ENCODE peak calls at places on chromosomes 7 and 10, in four cellular contexts. C, X, L and A are unnamed samples.

GRCh38 chr10:121240011-121240410 is 358.2 kb downstream of the FGFR2 start:
- DNase-seq in C (no peak), X (no peak), L (no peak), A (peak)

GRCh38 chr7:150378115-150378852 is 846 bp upstream of the ZNF775 start:
- DNase-seq in C (peak), X (peak), L (peak), A (peak)

GRCh38 chr10:5317547-5318107 is 47.1 kb upstream of the UCN3 start:
- DNase-seq in C (peak), X (no peak), L (peak), A (peak)

GRCh38 chr7:78099715-78100477 is 301.3 kb downstream of the PHTF2 start:
- DNase-seq in C (no peak), X (no peak), L (no peak), A (no peak)

GRCh38 chr10:36602374-36602773 is 523.0 kb upstream of the ANKRD30A start:
- DNase-seq in C (no peak), X (no peak), L (peak), A (no peak)

GRCh38 chr10:92291921-92292860 is 1.2 kb downstream of the MARCHF5 start:
- DNase-seq in C (peak), X (peak), L (peak), A (peak)

GRCh38 chr10:109895095-109895818 is 28.1 kb downstream of the XPNPEP1 start:
- DNase-seq in C (no peak), X (no peak), L (no peak), A (no peak)

GRCh38 chr10:24973163-24973562 is 20.8 kb upstream of the PRTFDC1 start:
- DNase-seq in C (no peak), X (no peak), L (no peak), A (no peak)

GRCh38 chr7:24871765-24872164 is 108.2 kb downstream of the OSBPL3 start:
- DNase-seq in C (no peak), X (no peak), L (no peak), A (no peak)

GRCh38 chr7:828793-829561 is 3.3 kb upstream of the SUN1 start:
- DNase-seq in C (no peak), X (no peak), L (no peak), A (no peak)

GRCh38 chr10:133230387-133231195 is 574 bp downstream of the UTF1 start:
- DNase-seq in C (peak), X (peak), L (peak), A (no peak)

GRCh38 chr10:2173328-2173727 is 436.0 kb upstream of the ADARB2 start:
- DNase-seq in C (no peak), X (no peak), L (no peak), A (no peak)

GRCh38 chr7:44769381-44770209 is 20.9 kb downstream of the ZMIZ2 start:
- DNase-seq in C (peak), X (peak), L (no peak), A (no peak)

GRCh38 chr10:26368463-26368862 is 69.7 kb upstream of the APBB1IP start:
- DNase-seq in C (no peak), X (no peak), L (no peak), A (no peak)

GRCh38 chr10:11160982-11161554 is 143.4 kb downstream of the CELF2 start:
- DNase-seq in C (peak), X (no peak), L (no peak), A (no peak)

GRCh38 chr10:97016728-97017473 is 168.9 kb downstream of the SLIT1 start:
- DNase-seq in C (no peak), X (no peak), L (no peak), A (no peak)

GRCh38 chr7:1247527-1248041 is 14.9 kb downstream of the UNCX start:
- DNase-seq in C (no peak), X (peak), L (no peak), A (no peak)

DNA sequence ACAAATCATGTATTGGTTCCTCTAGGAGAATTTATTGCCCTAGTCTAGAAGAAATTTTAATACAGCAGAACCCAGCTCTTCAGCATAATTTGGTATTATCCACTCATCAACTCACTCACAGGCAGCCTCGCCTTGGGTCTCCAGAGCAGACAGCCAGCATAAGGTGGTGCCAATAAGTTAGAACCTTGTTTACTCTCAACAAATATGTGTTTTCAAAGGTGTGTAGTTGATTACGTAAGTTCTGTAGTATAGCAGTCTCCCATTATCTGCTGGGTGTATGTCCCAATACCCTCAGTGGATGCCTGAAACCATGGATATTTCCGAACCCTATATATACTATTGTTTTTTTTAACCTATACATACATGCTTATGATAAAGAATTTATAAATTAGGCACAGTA is 522.5 kb upstream of the LRRN3 start:
- DNase-seq in C (no peak), X (no peak), L (peak), A (no peak)
- TF ChIP-seq CTCF in C (no peak), X (no peak), L (no peak), A (no peak)

DNA sequence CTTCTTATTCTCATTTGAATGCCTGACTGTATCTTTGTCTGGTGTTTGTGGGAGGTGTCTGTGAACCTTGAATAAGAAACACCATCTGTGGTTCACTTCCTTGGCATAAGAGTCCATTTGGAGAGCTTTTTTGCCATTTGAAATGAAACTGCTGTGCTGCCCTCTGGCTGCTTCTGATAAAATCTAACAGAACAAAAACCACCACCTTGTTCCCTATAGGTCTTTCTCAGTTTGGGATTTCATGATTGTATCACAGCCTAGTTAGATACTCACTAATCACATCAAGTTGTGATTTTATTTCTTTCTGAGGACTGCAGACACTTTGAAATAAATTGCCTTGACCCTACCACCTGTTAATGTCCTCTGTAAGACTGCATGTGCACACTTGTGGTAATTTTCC is 102.7 kb upstream of the FAM13C start:
- DNase-seq in C (no peak), X (peak), L (peak), A (peak)
- TF ChIP-seq CTCF in C (no peak), X (peak), L (peak), A (no peak)

GRCh38 chr10:114623155-114623554 is 34.9 kb downstream of the ABLIM1 start:
- DNase-seq in C (no peak), X (no peak), L (no peak), A (no peak)
- TF ChIP-seq CTCF in C (no peak), X (no peak), L (no peak), A (no peak)

DNA sequence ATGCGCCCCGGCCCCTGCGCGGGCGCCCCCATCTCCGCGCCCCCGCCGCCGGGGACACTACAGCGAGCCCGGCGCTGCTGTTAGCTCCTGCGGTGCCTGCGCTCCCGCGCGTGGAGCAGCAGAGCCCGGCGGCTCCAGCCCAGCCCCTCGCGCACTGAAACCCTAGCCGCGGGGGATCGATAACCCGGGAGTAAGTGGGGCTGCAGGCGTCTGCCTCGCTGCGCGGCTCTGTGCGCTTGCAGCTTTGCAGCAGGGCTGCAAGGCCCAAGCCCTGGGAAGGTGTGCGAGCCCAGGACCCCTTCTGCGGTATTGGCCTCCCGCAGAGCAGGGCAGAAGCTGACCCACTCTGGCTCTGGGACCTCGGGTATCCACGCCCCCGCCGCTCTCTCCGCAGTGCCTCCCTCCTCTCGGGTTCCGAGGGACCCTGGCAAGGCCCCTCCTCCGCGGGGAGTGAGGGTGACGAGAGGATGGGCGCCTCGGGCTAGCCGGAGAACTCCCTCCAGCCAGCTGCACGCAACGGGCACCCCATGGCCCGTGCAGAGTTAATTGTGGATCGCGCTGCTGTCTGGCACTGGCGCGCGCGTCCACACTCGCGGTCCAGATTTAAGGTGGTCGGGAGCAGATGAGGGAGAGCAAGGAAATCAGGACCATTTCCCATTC is 2.2 kb downstream of the SHH start:
- DNase-seq in C (no peak), X (peak), L (no peak), A (no peak)
- TF ChIP-seq CTCF in C (no peak), X (no peak), L (no peak), A (no peak)

DNA sequence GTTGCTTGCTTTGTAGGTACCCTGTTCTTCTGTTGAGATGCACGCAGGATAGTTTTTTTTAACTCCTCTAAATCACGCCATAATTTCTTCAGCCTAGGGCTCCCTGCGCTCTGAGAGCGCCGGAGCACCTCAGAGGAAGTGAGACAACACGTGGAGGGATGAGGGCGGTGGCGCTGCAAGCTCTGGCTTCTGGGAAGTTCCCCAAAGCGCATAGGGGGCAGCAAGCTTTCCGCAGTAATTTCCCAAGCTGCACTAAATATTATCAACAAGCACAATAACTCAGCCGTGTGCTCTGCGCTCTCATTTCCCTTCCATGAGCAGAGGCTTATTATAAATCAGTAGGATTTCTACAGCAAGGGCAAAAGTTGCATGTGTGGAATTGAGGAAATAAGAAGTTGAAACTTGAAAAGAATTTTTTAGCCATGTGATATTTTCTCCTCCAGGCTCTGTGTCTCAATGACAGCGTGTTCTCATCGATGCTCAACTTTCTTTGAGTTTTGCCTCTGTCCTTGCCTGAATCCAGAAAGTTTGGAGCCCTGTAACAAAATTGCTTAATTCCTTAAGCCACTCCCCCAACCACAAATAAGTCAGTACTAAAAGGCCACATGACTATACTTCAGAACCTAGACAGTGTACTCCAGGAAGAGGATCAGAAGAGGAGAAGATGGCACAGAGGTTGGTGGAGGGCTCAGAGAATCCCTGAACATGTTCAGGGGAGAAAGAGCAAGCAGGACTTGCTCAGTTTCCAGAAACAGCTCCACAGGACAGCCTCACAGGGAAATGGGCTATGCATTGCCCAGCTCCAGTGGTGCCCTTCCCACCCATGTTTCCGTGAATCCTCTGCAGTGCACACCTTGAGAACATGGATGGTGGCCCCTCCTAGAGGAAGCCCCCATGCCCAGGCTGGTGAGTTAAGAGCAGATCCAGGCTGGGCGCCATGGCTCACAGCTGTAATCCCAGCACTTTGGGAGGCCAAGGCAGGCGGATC is 221.5 kb upstream of the GHITM start:
- DNase-seq in C (no peak), X (peak), L (peak), A (no peak)
- TF ChIP-seq CTCF in C (no peak), X (peak), L (no peak), A (no peak)

GRCh38 chr7:113291058-113291457 is 172.7 kb upstream of the SMIM30 start:
- DNase-seq in C (no peak), X (no peak), L (no peak), A (no peak)

GRCh38 chr7:113292105-113292504 is 173.8 kb upstream of the SMIM30 start:
- DNase-seq in C (no peak), X (no peak), L (no peak), A (no peak)

GRCh38 chr7:113285411-113285810 is 167.1 kb upstream of the SMIM30 start:
- DNase-seq in C (no peak), X (peak), L (no peak), A (no peak)

GRCh38 chr7:113283861-113284260 is 165.5 kb upstream of the SMIM30 start:
- DNase-seq in C (no peak), X (no peak), L (no peak), A (no peak)

GRCh38 chr7:113289140-113289740 is 170.9 kb upstream of the SMIM30 start:
- DNase-seq in C (no peak), X (peak), L (peak), A (peak)
- TF ChIP-seq CTCF in C (no peak), X (peak), L (no peak), A (no peak)

GRCh38 chr10:77673086-77673485 is 35.5 kb upstream of the KCNMA1 start:
- DNase-seq in C (no peak), X (no peak), L (no peak), A (no peak)
- TF ChIP-seq CTCF in C (no peak), X (no peak), L (no peak), A (no peak)